ENCODE peak calls at places on chromosome 21, in ten cellular contexts. Q is mesendoderm, P is fibroblast of lung, K is A549, B is neural progenitor cell, N is SK-N-SH, U is PC-3, Y is IMR-90, L is keratinocyte, F is HCT116. Z is an unnamed sample.

GRCh38 chr21:38679531-38679930 is 126.2 kb upstream of the ETS2 start:
- DNase-seq in Q (no peak), P (peak; percentile 45), K (no peak), B (no peak), N (no peak), U (peak; percentile 63), Y (peak; percentile 62), L (no peak), F (no peak), Z (no peak)

GRCh38 chr21:14838400-14838799 is 226.4 kb downstream of the NRIP1 start:
- DNase-seq in Q (no peak), P (peak; percentile 0), K (no peak), B (peak; percentile 2), N (no peak), U (no peak), Y (peak; percentile 41), L (no peak), F (no peak), Z (no peak)

GRCh38 chr21:40770435-40771055 is 76.4 kb downstream of the DSCAM start:
- DNase-seq in Q (no peak), P (no peak), K (no peak), B (no peak), N (no peak), U (no peak), Y (no peak), L (no peak), F (no peak), Z (no peak)

GRCh38 chr21:32094792-32095191 is 184.1 kb downstream of the MIS18A start:
- DNase-seq in Q (peak; percentile 72), P (peak; percentile 6), K (peak; percentile 30), B (no peak), N (no peak), U (peak; percentile 12), Y (peak; percentile 46), L (no peak), F (peak; percentile 29), Z (no peak)

GRCh38 chr21:33968082-33968997 is 52.7 kb upstream of the ATP5PO start:
- DNase-seq in Q (peak; percentile 67), P (peak; percentile 62), K (peak; percentile 38), B (peak; percentile 34), N (no peak), U (peak; percentile 90), Y (peak; percentile 64), L (no peak), F (no peak), Z (no peak)

GRCh38 chr21:34910396-34910795 is 138.7 kb downstream of the RUNX1 start:
- DNase-seq in Q (no peak), P (no peak), K (no peak), B (no peak), N (no peak), U (no peak), Y (no peak), L (no peak), F (no peak), Z (no peak)

GRCh38 chr21:38140192-38140905 is 116.4 kb upstream of the KCNJ15 start:
- DNase-seq in Q (no peak), P (peak; percentile 61), K (peak; percentile 92), B (peak; percentile 11), N (peak; percentile 33), U (peak; percentile 30), Y (peak; percentile 25), L (no peak), F (no peak), Z (no peak)

GRCh38 chr21:27326293-27326692 is 359.4 kb upstream of the ADAMTS5 start:
- DNase-seq in Q (no peak), P (no peak), K (no peak), B (no peak), N (no peak), U (peak; percentile 25), Y (no peak), L (no peak), F (no peak), Z (no peak)

GRCh38 chr21:40120944-40121575 is 253.8 kb downstream of the PCP4 start:
- DNase-seq in Q (peak; percentile 25), P (peak; percentile 1), K (peak; percentile 11), B (peak; percentile 42), N (peak; percentile 40), U (peak; percentile 53), Y (peak; percentile 1), L (no peak), F (no peak), Z (peak; percentile 9)

GRCh38 chr21:34797926-34798595 is 129.3 kb downstream of the CLIC6 start:
- DNase-seq in Q (no peak), P (no peak), K (no peak), B (no peak), N (no peak), U (no peak), Y (no peak), L (no peak), F (no peak), Z (no peak)

GRCh38 chr21:27804515-27804914 is 837.6 kb upstream of the ADAMTS5 start:
- DNase-seq in Q (peak; percentile 41), P (no peak), K (no peak), B (peak; percentile 21), N (no peak), U (no peak), Y (no peak), L (no peak), F (no peak), Z (peak; percentile 4)

GRCh38 chr21:41170442-41170841 is 2.5 kb downstream of the BACE2 start:
- DNase-seq in Q (peak; percentile 77), P (peak; percentile 23), K (peak; percentile 56), B (peak; percentile 64), N (peak; percentile 62), U (peak; percentile 71), Y (peak; percentile 34), L (no peak), F (no peak), Z (peak; percentile 23)

GRCh38 chr21:41482321-41482720 is 25.6 kb downstream of the TMPRSS2 start:
- DNase-seq in Q (no peak), P (peak; percentile 14), K (no peak), B (no peak), N (no peak), U (peak; percentile 40), Y (peak; percentile 74), L (no peak), F (no peak), Z (no peak)

DNA sequence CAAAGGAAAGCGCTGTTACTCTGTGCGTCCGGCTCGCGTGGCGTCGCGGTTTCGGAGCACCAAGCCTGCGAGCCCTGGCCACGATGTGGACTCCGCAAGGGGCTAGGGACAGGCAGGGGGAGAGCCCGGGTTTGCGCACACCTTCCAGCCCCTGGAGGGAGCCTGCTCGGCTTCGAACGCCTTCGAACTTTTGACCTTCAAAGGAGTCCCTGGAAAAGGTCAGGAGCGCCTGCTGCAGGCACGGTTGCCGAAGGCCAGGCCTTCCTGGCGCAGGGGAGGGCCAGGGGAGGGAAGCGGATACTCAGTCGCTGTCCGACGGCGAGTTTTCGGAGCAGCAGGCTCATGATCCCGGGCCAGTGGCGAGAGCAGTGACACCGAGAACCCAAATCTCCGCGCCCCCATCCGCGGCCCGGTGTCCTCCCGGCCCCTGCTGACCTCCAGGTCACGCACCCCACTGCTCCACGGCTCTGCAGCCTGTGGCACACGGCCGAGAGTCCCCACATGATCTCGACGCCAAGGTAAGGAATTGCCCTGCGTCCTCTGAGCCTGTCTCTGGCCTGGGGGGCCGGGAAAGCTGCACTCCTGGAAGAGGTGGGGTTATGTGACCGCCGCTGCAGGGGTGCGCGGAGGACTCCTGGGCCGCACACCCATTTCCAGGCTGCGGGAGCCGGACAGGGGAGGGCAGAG is 1.3 kb upstream of the SIM2 start:
- DNase-seq in Q (peak; percentile 80), P (no peak), K (no peak), B (peak; percentile 75), N (peak; percentile 27), U (no peak), Y (no peak), L (no peak), F (no peak), Z (no peak)
- H3K4me2 ChIP-seq in Q (peak overlapping the region; percentile 29), P (no peak overlapping the region), K (peak overlapping the region; percentile 70), B (peak overlapping the region; percentile 37), N (no peak overlapping the region), U (peak overlapping the region; percentile 89), Y (no peak overlapping the region), L (no peak overlapping the region), F (peak overlapping the region; percentile 97), Z (peak overlapping the region; percentile 37)

DNA sequence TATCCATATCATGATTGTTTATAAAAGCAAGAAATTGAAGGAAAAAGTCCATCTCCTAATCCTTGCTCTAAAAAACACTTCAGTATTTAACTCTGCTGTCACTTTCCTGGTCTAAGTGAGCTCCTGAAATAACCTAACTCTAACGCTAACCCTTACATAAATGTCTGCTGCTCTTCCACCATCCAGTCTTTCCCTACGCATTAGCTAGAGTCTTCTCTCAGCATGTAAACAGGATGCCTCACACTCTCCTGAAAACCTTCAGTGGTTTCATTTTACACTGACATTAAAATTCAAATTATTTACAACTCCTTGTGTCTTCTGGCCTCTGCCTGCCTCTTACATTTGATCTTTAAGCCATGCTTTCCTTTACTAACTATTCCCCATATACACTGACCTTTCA is 697.6 kb upstream of the CXADR start:
- DNase-seq in Q (peak; percentile 10), P (no peak), K (no peak), B (no peak), N (no peak), U (no peak), Y (no peak), L (no peak), F (no peak), Z (no peak)
- H3K4me2 ChIP-seq in Q (no peak overlapping the region), P (no peak overlapping the region), K (no peak overlapping the region), B (no peak overlapping the region), N (no peak overlapping the region), U (no peak overlapping the region), Y (no peak overlapping the region), L (no peak overlapping the region), F (no peak overlapping the region), Z (no peak overlapping the region)

GRCh38 chr21:44354001-44354405 is 582 bp downstream of the TRPM2 start:
- DNase-seq in Q (no peak), P (no peak), K (no peak), B (no peak), N (no peak), U (no peak), Y (no peak), L (no peak), F (no peak), Z (no peak)
- H3K4me2 ChIP-seq in Q (no peak overlapping the region), P (no peak overlapping the region), K (no peak overlapping the region), B (no peak overlapping the region), N (no peak overlapping the region), U (no peak overlapping the region), Y (no peak overlapping the region), L (no peak overlapping the region), F (no peak overlapping the region), Z (no peak overlapping the region)

GRCh38 chr21:42722808-42723470 is 69.5 kb downstream of the PDE9A start:
- DNase-seq in Q (no peak), P (no peak), K (no peak), B (no peak), N (no peak), U (no peak), Y (no peak), L (no peak), F (no peak), Z (no peak)

GRCh38 chr21:42722153-42722552 is 68.7 kb downstream of the PDE9A start:
- DNase-seq in Q (no peak), P (no peak), K (no peak), B (no peak), N (no peak), U (no peak), Y (no peak), L (no peak), F (no peak), Z (no peak)

GRCh38 chr21:42724226-42724920 is 71.0 kb downstream of the PDE9A start:
- DNase-seq in Q (no peak), P (peak; percentile 91), K (peak; percentile 51), B (no peak), N (no peak), U (peak; percentile 96), Y (peak; percentile 92), L (no peak), F (peak; percentile 89), Z (no peak)

GRCh38 chr21:42725416-42725930 is 72.1 kb downstream of the PDE9A start:
- DNase-seq in Q (no peak), P (no peak), K (no peak), B (no peak), N (no peak), U (no peak), Y (peak; percentile 2), L (no peak), F (no peak), Z (no peak)

GRCh38 chr21:42721341-42721824 is 68.0 kb downstream of the PDE9A start:
- DNase-seq in Q (no peak), P (peak; percentile 21), K (no peak), B (no peak), N (no peak), U (peak; percentile 50), Y (no peak), L (no peak), F (no peak), Z (no peak)
- H3K4me2 ChIP-seq in Q (no peak overlapping the region), P (no peak overlapping the region), K (no peak overlapping the region), B (no peak overlapping the region), N (no peak overlapping the region), U (peak overlapping the region; percentile 9), Y (no peak overlapping the region), L (no peak overlapping the region), F (peak overlapping the region; percentile 37), Z (no peak overlapping the region)

Z was measured in neuronal stem cell.